ENCODE peak calls at places on chromosome 22, in ten cellular contexts. One of them, this sample, is unnamed.

GRCh38 chr22:25478573-25478972 is 85.9 kb upstream of the GRK3 start:
- DNase-seq in T-helper 9 cell: no peak
- DNase-seq in anterior cingulate cortex: peak; percentile 17
- DNase-seq in stimulated activated naive CD8-positive, alpha-beta T cell treated with anti-CD3 and anti-CD28 coated beads, Interleukin-15, Interleukin-2, amounts not matched to agents 100 U/mL and 50 U/mL, for 24 hours: no peak
- DNase-seq in SK-N-DZ: no peak
- DNase-seq in nucleus accumbens: no peak
- DNase-seq in choroid plexus epithelial cell: no peak
- DNase-seq in activated naive CD4-positive, alpha-beta T cell: no peak
- DNase-seq in iris pigment epithelial cell: no peak
- DNase-seq in K562: no peak
- DNase-seq in this sample: no peak

GRCh38 chr22:40387758-40388157 is 17.4 kb downstream of the SGSM3 start:
- DNase-seq in choroid plexus epithelial cell: no peak
- DNase-seq in iris pigment epithelial cell: no peak
- DNase-seq in K562: no peak
- DNase-seq in SK-N-DZ: no peak
- DNase-seq in nucleus accumbens: no peak
- DNase-seq in T-helper 9 cell: no peak
- DNase-seq in anterior cingulate cortex: no peak
- DNase-seq in stimulated activated naive CD8-positive, alpha-beta T cell treated with anti-CD3 and anti-CD28 coated beads, Interleukin-15, Interleukin-2, amounts not matched to agents 100 U/mL and 50 U/mL, for 24 hours: no peak
- DNase-seq in activated naive CD4-positive, alpha-beta T cell: no peak
- DNase-seq in this sample: no peak

GRCh38 chr22:28017859-28018258 is 98.8 kb upstream of the PITPNB start:
- DNase-seq in stimulated activated naive CD8-positive, alpha-beta T cell treated with anti-CD3 and anti-CD28 coated beads, Interleukin-15, Interleukin-2, amounts not matched to agents 100 U/mL and 50 U/mL, for 24 hours: no peak
- DNase-seq in choroid plexus epithelial cell: no peak
- DNase-seq in T-helper 9 cell: no peak
- DNase-seq in K562: no peak
- DNase-seq in iris pigment epithelial cell: no peak
- DNase-seq in anterior cingulate cortex: no peak
- DNase-seq in SK-N-DZ: no peak
- DNase-seq in nucleus accumbens: no peak
- DNase-seq in activated naive CD4-positive, alpha-beta T cell: no peak
- DNase-seq in this sample: peak; percentile 53

GRCh38 chr22:47547239-47547661 is 784.8 kb downstream of the TBC1D22A start:
- DNase-seq in K562: no peak
- DNase-seq in iris pigment epithelial cell: no peak
- DNase-seq in choroid plexus epithelial cell: no peak
- DNase-seq in anterior cingulate cortex: no peak
- DNase-seq in nucleus accumbens: no peak
- DNase-seq in activated naive CD4-positive, alpha-beta T cell: no peak
- DNase-seq in T-helper 9 cell: no peak
- DNase-seq in stimulated activated naive CD8-positive, alpha-beta T cell treated with anti-CD3 and anti-CD28 coated beads, Interleukin-15, Interleukin-2, amounts not matched to agents 100 U/mL and 50 U/mL, for 24 hours: no peak
- DNase-seq in SK-N-DZ: no peak
- DNase-seq in this sample: no peak

GRCh38 chr22:17120281-17120680 is 879 bp downstream of the TMEM121B start:
- DNase-seq in K562: peak; percentile 82
- DNase-seq in anterior cingulate cortex: no peak
- DNase-seq in choroid plexus epithelial cell: peak; percentile 50
- DNase-seq in nucleus accumbens: no peak
- DNase-seq in SK-N-DZ: no peak
- DNase-seq in T-helper 9 cell: peak; percentile 41
- DNase-seq in stimulated activated naive CD8-positive, alpha-beta T cell treated with anti-CD3 and anti-CD28 coated beads, Interleukin-15, Interleukin-2, amounts not matched to agents 100 U/mL and 50 U/mL, for 24 hours: peak; percentile 70
- DNase-seq in iris pigment epithelial cell: peak; percentile 34
- DNase-seq in activated naive CD4-positive, alpha-beta T cell: peak; percentile 55
- DNase-seq in this sample: peak; percentile 95

GRCh38 chr22:36194971-36195370 is 6.6 kb downstream of the APOL4 start:
- DNase-seq in choroid plexus epithelial cell: peak; percentile 89
- DNase-seq in T-helper 9 cell: no peak
- DNase-seq in anterior cingulate cortex: peak; percentile 35
- DNase-seq in nucleus accumbens: peak; percentile 19
- DNase-seq in iris pigment epithelial cell: peak; percentile 79
- DNase-seq in SK-N-DZ: peak; percentile 47
- DNase-seq in K562: no peak
- DNase-seq in activated naive CD4-positive, alpha-beta T cell: no peak
- DNase-seq in stimulated activated naive CD8-positive, alpha-beta T cell treated with anti-CD3 and anti-CD28 coated beads, Interleukin-15, Interleukin-2, amounts not matched to agents 100 U/mL and 50 U/mL, for 24 hours: peak; percentile 34
- DNase-seq in this sample: peak; percentile 60

GRCh38 chr22:46031965-46032851 is 55.2 kb upstream of the WNT7B start:
- DNase-seq in activated naive CD4-positive, alpha-beta T cell: no peak
- DNase-seq in SK-N-DZ: no peak
- DNase-seq in stimulated activated naive CD8-positive, alpha-beta T cell treated with anti-CD3 and anti-CD28 coated beads, Interleukin-15, Interleukin-2, amounts not matched to agents 100 U/mL and 50 U/mL, for 24 hours: no peak
- DNase-seq in K562: no peak
- DNase-seq in iris pigment epithelial cell: no peak
- DNase-seq in T-helper 9 cell: no peak
- DNase-seq in choroid plexus epithelial cell: no peak
- DNase-seq in nucleus accumbens: no peak
- DNase-seq in anterior cingulate cortex: no peak
- DNase-seq in this sample: peak; percentile 62

GRCh38 chr22:44583076-44583760 is 85.2 kb upstream of the RTL6 start:
- DNase-seq in anterior cingulate cortex: no peak
- DNase-seq in K562: no peak
- DNase-seq in T-helper 9 cell: no peak
- DNase-seq in stimulated activated naive CD8-positive, alpha-beta T cell treated with anti-CD3 and anti-CD28 coated beads, Interleukin-15, Interleukin-2, amounts not matched to agents 100 U/mL and 50 U/mL, for 24 hours: no peak
- DNase-seq in nucleus accumbens: no peak
- DNase-seq in activated naive CD4-positive, alpha-beta T cell: no peak
- DNase-seq in SK-N-DZ: no peak
- DNase-seq in iris pigment epithelial cell: peak; percentile 11
- DNase-seq in choroid plexus epithelial cell: peak; percentile 16
- DNase-seq in this sample: peak; percentile 41

GRCh38 chr22:18110194-18110943 is at the start of gene TUBA8:
- DNase-seq in choroid plexus epithelial cell: peak; percentile 24
- DNase-seq in anterior cingulate cortex: peak; percentile 12
- DNase-seq in SK-N-DZ: peak; percentile 29
- DNase-seq in K562: no peak
- DNase-seq in nucleus accumbens: no peak
- DNase-seq in iris pigment epithelial cell: peak; percentile 31
- DNase-seq in T-helper 9 cell: no peak
- DNase-seq in activated naive CD4-positive, alpha-beta T cell: peak; percentile 18
- DNase-seq in stimulated activated naive CD8-positive, alpha-beta T cell treated with anti-CD3 and anti-CD28 coated beads, Interleukin-15, Interleukin-2, amounts not matched to agents 100 U/mL and 50 U/mL, for 24 hours: peak; percentile 64
- DNase-seq in this sample: peak; percentile 90

GRCh38 chr22:46148885-46149492 is 1.3 kb upstream of the PPARA start:
- DNase-seq in choroid plexus epithelial cell: no peak
- DNase-seq in activated naive CD4-positive, alpha-beta T cell: no peak
- DNase-seq in K562: no peak
- DNase-seq in SK-N-DZ: no peak
- DNase-seq in stimulated activated naive CD8-positive, alpha-beta T cell treated with anti-CD3 and anti-CD28 coated beads, Interleukin-15, Interleukin-2, amounts not matched to agents 100 U/mL and 50 U/mL, for 24 hours: no peak
- DNase-seq in nucleus accumbens: no peak
- DNase-seq in anterior cingulate cortex: no peak
- DNase-seq in T-helper 9 cell: no peak
- DNase-seq in iris pigment epithelial cell: no peak
- DNase-seq in this sample: no peak

GRCh38 chr22:42691440-42691839 is 29.2 kb downstream of the A4GALT start:
- DNase-seq in iris pigment epithelial cell: no peak
- DNase-seq in activated naive CD4-positive, alpha-beta T cell: no peak
- DNase-seq in K562: no peak
- DNase-seq in choroid plexus epithelial cell: no peak
- DNase-seq in anterior cingulate cortex: no peak
- DNase-seq in SK-N-DZ: no peak
- DNase-seq in nucleus accumbens: no peak
- DNase-seq in T-helper 9 cell: no peak
- DNase-seq in stimulated activated naive CD8-positive, alpha-beta T cell treated with anti-CD3 and anti-CD28 coated beads, Interleukin-15, Interleukin-2, amounts not matched to agents 100 U/mL and 50 U/mL, for 24 hours: no peak
- DNase-seq in this sample: peak; percentile 32

GRCh38 chr22:20146777-20147176 is 4.1 kb downstream of the CCDC188 start:
- DNase-seq in SK-N-DZ: no peak
- DNase-seq in T-helper 9 cell: no peak
- DNase-seq in anterior cingulate cortex: no peak
- DNase-seq in activated naive CD4-positive, alpha-beta T cell: no peak
- DNase-seq in iris pigment epithelial cell: no peak
- DNase-seq in nucleus accumbens: no peak
- DNase-seq in stimulated activated naive CD8-positive, alpha-beta T cell treated with anti-CD3 and anti-CD28 coated beads, Interleukin-15, Interleukin-2, amounts not matched to agents 100 U/mL and 50 U/mL, for 24 hours: no peak
- DNase-seq in choroid plexus epithelial cell: no peak
- DNase-seq in K562: peak; percentile 66
- DNase-seq in this sample: no peak

GRCh38 chr22:45984316-45984916 is 7.5 kb upstream of the WNT7B start:
- DNase-seq in nucleus accumbens: no peak
- DNase-seq in stimulated activated naive CD8-positive, alpha-beta T cell treated with anti-CD3 and anti-CD28 coated beads, Interleukin-15, Interleukin-2, amounts not matched to agents 100 U/mL and 50 U/mL, for 24 hours: no peak
- DNase-seq in K562: no peak
- DNase-seq in iris pigment epithelial cell: no peak
- DNase-seq in T-helper 9 cell: no peak
- DNase-seq in anterior cingulate cortex: no peak
- DNase-seq in SK-N-DZ: no peak
- DNase-seq in choroid plexus epithelial cell: no peak
- DNase-seq in activated naive CD4-positive, alpha-beta T cell: no peak
- DNase-seq in this sample: no peak

GRCh38 chr22:48595511-48595905 is 1232.2 kb downstream of the BRD1 start:
- DNase-seq in activated naive CD4-positive, alpha-beta T cell: no peak
- DNase-seq in choroid plexus epithelial cell: no peak
- DNase-seq in T-helper 9 cell: no peak
- DNase-seq in iris pigment epithelial cell: no peak
- DNase-seq in SK-N-DZ: no peak
- DNase-seq in stimulated activated naive CD8-positive, alpha-beta T cell treated with anti-CD3 and anti-CD28 coated beads, Interleukin-15, Interleukin-2, amounts not matched to agents 100 U/mL and 50 U/mL, for 24 hours: no peak
- DNase-seq in anterior cingulate cortex: no peak
- DNase-seq in nucleus accumbens: no peak
- DNase-seq in K562: no peak
- DNase-seq in this sample: no peak

GRCh38 chr22:49364398-49364797 is 463.3 kb downstream of the BRD1 start:
- DNase-seq in anterior cingulate cortex: no peak
- DNase-seq in stimulated activated naive CD8-positive, alpha-beta T cell treated with anti-CD3 and anti-CD28 coated beads, Interleukin-15, Interleukin-2, amounts not matched to agents 100 U/mL and 50 U/mL, for 24 hours: no peak
- DNase-seq in activated naive CD4-positive, alpha-beta T cell: no peak
- DNase-seq in SK-N-DZ: no peak
- DNase-seq in choroid plexus epithelial cell: no peak
- DNase-seq in K562: no peak
- DNase-seq in T-helper 9 cell: no peak
- DNase-seq in iris pigment epithelial cell: no peak
- DNase-seq in nucleus accumbens: no peak
- DNase-seq in this sample: no peak

GRCh38 chr22:17237031-17237668 is 17.9 kb upstream of the ADA2 start:
- DNase-seq in iris pigment epithelial cell: no peak
- DNase-seq in nucleus accumbens: no peak
- DNase-seq in activated naive CD4-positive, alpha-beta T cell: no peak
- DNase-seq in SK-N-DZ: no peak
- DNase-seq in T-helper 9 cell: no peak
- DNase-seq in choroid plexus epithelial cell: no peak
- DNase-seq in anterior cingulate cortex: no peak
- DNase-seq in stimulated activated naive CD8-positive, alpha-beta T cell treated with anti-CD3 and anti-CD28 coated beads, Interleukin-15, Interleukin-2, amounts not matched to agents 100 U/mL and 50 U/mL, for 24 hours: no peak
- DNase-seq in K562: no peak
- DNase-seq in this sample: no peak

GRCh38 chr22:39117585-39118191 is 20.6 kb downstream of the APOBEC3H start:
- DNase-seq in T-helper 9 cell: peak; percentile 57
- DNase-seq in choroid plexus epithelial cell: peak; percentile 71
- DNase-seq in K562: peak; percentile 30
- DNase-seq in stimulated activated naive CD8-positive, alpha-beta T cell treated with anti-CD3 and anti-CD28 coated beads, Interleukin-15, Interleukin-2, amounts not matched to agents 100 U/mL and 50 U/mL, for 24 hours: peak; percentile 80
- DNase-seq in anterior cingulate cortex: no peak
- DNase-seq in activated naive CD4-positive, alpha-beta T cell: peak; percentile 60
- DNase-seq in iris pigment epithelial cell: peak; percentile 50
- DNase-seq in nucleus accumbens: no peak
- DNase-seq in SK-N-DZ: no peak
- DNase-seq in this sample: peak; percentile 61

GRCh38 chr22:34877506-34877905 is 188.5 kb upstream of the ISX start:
- DNase-seq in activated naive CD4-positive, alpha-beta T cell: no peak
- DNase-seq in nucleus accumbens: no peak
- DNase-seq in K562: no peak
- DNase-seq in iris pigment epithelial cell: no peak
- DNase-seq in T-helper 9 cell: no peak
- DNase-seq in stimulated activated naive CD8-positive, alpha-beta T cell treated with anti-CD3 and anti-CD28 coated beads, Interleukin-15, Interleukin-2, amounts not matched to agents 100 U/mL and 50 U/mL, for 24 hours: no peak
- DNase-seq in choroid plexus epithelial cell: no peak
- DNase-seq in anterior cingulate cortex: no peak
- DNase-seq in SK-N-DZ: no peak
- DNase-seq in this sample: no peak

GRCh38 chr22:22087854-22088657 is 105.5 kb upstream of the TOP3B start:
- DNase-seq in K562: no peak
- DNase-seq in choroid plexus epithelial cell: no peak
- DNase-seq in activated naive CD4-positive, alpha-beta T cell: no peak
- DNase-seq in T-helper 9 cell: no peak
- DNase-seq in anterior cingulate cortex: no peak
- DNase-seq in iris pigment epithelial cell: no peak
- DNase-seq in SK-N-DZ: no peak
- DNase-seq in nucleus accumbens: no peak
- DNase-seq in stimulated activated naive CD8-positive, alpha-beta T cell treated with anti-CD3 and anti-CD28 coated beads, Interleukin-15, Interleukin-2, amounts not matched to agents 100 U/mL and 50 U/mL, for 24 hours: no peak
- DNase-seq in this sample: no peak

GRCh38 chr22:33314316-33314715 is 256.1 kb upstream of the SYN3 start:
- DNase-seq in nucleus accumbens: no peak
- DNase-seq in anterior cingulate cortex: no peak
- DNase-seq in iris pigment epithelial cell: no peak
- DNase-seq in stimulated activated naive CD8-positive, alpha-beta T cell treated with anti-CD3 and anti-CD28 coated beads, Interleukin-15, Interleukin-2, amounts not matched to agents 100 U/mL and 50 U/mL, for 24 hours: no peak
- DNase-seq in K562: no peak
- DNase-seq in SK-N-DZ: no peak
- DNase-seq in T-helper 9 cell: no peak
- DNase-seq in activated naive CD4-positive, alpha-beta T cell: no peak
- DNase-seq in choroid plexus epithelial cell: no peak
- DNase-seq in this sample: no peak

GRCh38 chr22:31816750-31817149 is 62.9 kb downstream of the DEPDC5 start:
- DNase-seq in activated naive CD4-positive, alpha-beta T cell: no peak
- DNase-seq in anterior cingulate cortex: no peak
- DNase-seq in K562: no peak
- DNase-seq in T-helper 9 cell: no peak
- DNase-seq in iris pigment epithelial cell: no peak
- DNase-seq in nucleus accumbens: no peak
- DNase-seq in choroid plexus epithelial cell: no peak
- DNase-seq in SK-N-DZ: no peak
- DNase-seq in stimulated activated naive CD8-positive, alpha-beta T cell treated with anti-CD3 and anti-CD28 coated beads, Interleukin-15, Interleukin-2, amounts not matched to agents 100 U/mL and 50 U/mL, for 24 hours: no peak
- DNase-seq in this sample: no peak

GRCh38 chr22:24155597-24156145 is 25.6 kb upstream of the SUSD2 start:
- DNase-seq in nucleus accumbens: peak; percentile 32
- DNase-seq in choroid plexus epithelial cell: peak; percentile 62
- DNase-seq in SK-N-DZ: peak; percentile 40
- DNase-seq in anterior cingulate cortex: peak; percentile 64
- DNase-seq in activated naive CD4-positive, alpha-beta T cell: peak; percentile 54
- DNase-seq in K562: no peak
- DNase-seq in iris pigment epithelial cell: peak; percentile 79
- DNase-seq in T-helper 9 cell: peak; percentile 21
- DNase-seq in stimulated activated naive CD8-positive, alpha-beta T cell treated with anti-CD3 and anti-CD28 coated beads, Interleukin-15, Interleukin-2, amounts not matched to agents 100 U/mL and 50 U/mL, for 24 hours: peak; percentile 63
- DNase-seq in this sample: peak; percentile 91

GRCh38 chr22:40714514-40714966 is 35.3 kb downstream of the MCHR1 start:
- DNase-seq in iris pigment epithelial cell: peak; percentile 71
- DNase-seq in SK-N-DZ: no peak
- DNase-seq in anterior cingulate cortex: peak; percentile 25
- DNase-seq in nucleus accumbens: no peak
- DNase-seq in activated naive CD4-positive, alpha-beta T cell: no peak
- DNase-seq in stimulated activated naive CD8-positive, alpha-beta T cell treated with anti-CD3 and anti-CD28 coated beads, Interleukin-15, Interleukin-2, amounts not matched to agents 100 U/mL and 50 U/mL, for 24 hours: no peak
- DNase-seq in T-helper 9 cell: no peak
- DNase-seq in K562: no peak
- DNase-seq in choroid plexus epithelial cell: peak; percentile 83
- DNase-seq in this sample: peak; percentile 56

GRCh38 chr22:28674121-28674563 is 5.5 kb downstream of the TTC28 start:
- DNase-seq in stimulated activated naive CD8-positive, alpha-beta T cell treated with anti-CD3 and anti-CD28 coated beads, Interleukin-15, Interleukin-2, amounts not matched to agents 100 U/mL and 50 U/mL, for 24 hours: peak; percentile 20
- DNase-seq in nucleus accumbens: no peak
- DNase-seq in iris pigment epithelial cell: peak; percentile 80
- DNase-seq in activated naive CD4-positive, alpha-beta T cell: no peak
- DNase-seq in K562: no peak
- DNase-seq in T-helper 9 cell: no peak
- DNase-seq in choroid plexus epithelial cell: peak; percentile 85
- DNase-seq in anterior cingulate cortex: no peak
- DNase-seq in SK-N-DZ: no peak
- DNase-seq in this sample: no peak